ENCODE peak calls at places on chromosome 6, in seven cellular contexts. One of them, this sample, is unnamed. For H3K4me1, the result is how much of the 10 kb centered on the place peaks cover.

GRCh38 chr6:124743420-124743819 is 218.8 kb upstream of the RNF217 start:
- DNase-seq in cardiac muscle cell: no peak
- DNase-seq in adrenal gland: no peak
- DNase-seq in mesendoderm: no peak
- DNase-seq in neural progenitor cell: no peak
- DNase-seq in CD8-positive, alpha-beta memory T cell: no peak
- DNase-seq in A549: no peak
- DNase-seq in this sample: no peak

GRCh38 chr6:21742238-21742660 is 148.7 kb downstream of the SOX4 start:
- DNase-seq in mesendoderm: peak
- DNase-seq in cardiac muscle cell: peak
- DNase-seq in CD8-positive, alpha-beta memory T cell: no peak
- DNase-seq in A549: peak
- DNase-seq in adrenal gland: no peak
- DNase-seq in neural progenitor cell: no peak
- DNase-seq in this sample: peak

GRCh38 chr6:108203189-108204119 is 37.6 kb downstream of the NR2E1 start:
- DNase-seq in adrenal gland: no peak
- DNase-seq in CD8-positive, alpha-beta memory T cell: no peak
- DNase-seq in A549: no peak
- DNase-seq in cardiac muscle cell: no peak
- DNase-seq in neural progenitor cell: peak
- DNase-seq in mesendoderm: peak
- DNase-seq in this sample: no peak

GRCh38 chr6:150753404-150754184 is 111.9 kb upstream of the MTHFD1L start:
- DNase-seq in adrenal gland: no peak
- DNase-seq in CD8-positive, alpha-beta memory T cell: no peak
- DNase-seq in cardiac muscle cell: no peak
- DNase-seq in A549: no peak
- DNase-seq in mesendoderm: peak
- DNase-seq in neural progenitor cell: peak
- DNase-seq in this sample: peak

GRCh38 chr6:73739097-73739496 is 43.1 kb downstream of the CD109 start:
- DNase-seq in cardiac muscle cell: peak
- DNase-seq in neural progenitor cell: peak
- DNase-seq in A549: peak
- DNase-seq in adrenal gland: no peak
- DNase-seq in mesendoderm: peak
- DNase-seq in CD8-positive, alpha-beta memory T cell: peak
- DNase-seq in this sample: peak

GRCh38 chr6:42958125-42958524 is 2.4 kb upstream of the GNMT start:
- DNase-seq in neural progenitor cell: no peak
- DNase-seq in CD8-positive, alpha-beta memory T cell: no peak
- DNase-seq in cardiac muscle cell: peak
- DNase-seq in adrenal gland: no peak
- DNase-seq in mesendoderm: no peak
- DNase-seq in A549: no peak
- DNase-seq in this sample: no peak

GRCh38 chr6:169959129-169960002 is 207.9 kb downstream of the ERMARD start:
- DNase-seq in neural progenitor cell: no peak
- DNase-seq in mesendoderm: no peak
- DNase-seq in adrenal gland: peak
- DNase-seq in A549: no peak
- DNase-seq in CD8-positive, alpha-beta memory T cell: peak
- DNase-seq in cardiac muscle cell: no peak
- DNase-seq in this sample: peak

GRCh38 chr6:47476794-47477496 is 644 bp upstream of the CD2AP start:
- DNase-seq in cardiac muscle cell: no peak
- DNase-seq in neural progenitor cell: no peak
- DNase-seq in CD8-positive, alpha-beta memory T cell: no peak
- DNase-seq in A549: no peak
- DNase-seq in mesendoderm: no peak
- DNase-seq in adrenal gland: no peak
- DNase-seq in this sample: no peak

DNA sequence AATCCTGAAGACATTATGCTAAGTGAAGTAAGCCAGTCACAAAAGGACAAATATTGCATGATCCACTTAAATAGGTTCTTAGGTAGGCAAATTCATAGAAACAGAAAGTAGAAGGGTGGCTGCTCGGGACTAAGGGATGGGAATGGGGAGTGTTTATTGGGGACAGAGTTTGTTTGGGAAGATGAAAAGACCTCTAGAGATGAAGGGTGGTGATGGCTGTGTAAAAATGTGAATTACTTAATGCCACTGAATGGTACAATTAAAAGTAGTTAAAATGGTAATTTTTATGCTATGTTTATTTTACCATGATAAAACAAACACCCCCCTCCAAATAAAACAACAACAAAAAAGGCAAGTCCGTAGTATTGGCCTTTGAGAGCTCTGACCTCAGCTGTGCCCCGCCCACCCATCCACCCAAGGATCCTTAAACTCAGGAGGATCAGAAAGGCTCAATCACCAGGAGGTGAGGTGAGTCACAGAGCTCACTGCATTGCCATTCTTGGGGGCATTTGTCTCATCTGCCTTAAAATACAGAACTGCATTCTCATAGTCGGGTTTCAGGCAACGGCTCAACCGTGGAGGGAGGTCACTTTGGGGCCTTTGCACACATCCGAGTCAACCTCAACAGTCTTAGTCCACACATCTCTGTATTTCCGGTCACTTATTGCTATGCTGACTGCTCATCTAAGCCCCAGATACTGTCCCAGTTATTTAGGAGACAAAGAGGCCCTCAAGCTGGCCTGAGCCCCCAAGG is 96.7 kb downstream of the SLC22A23 start:
- DNase-seq in adrenal gland: no peak
- DNase-seq in CD8-positive, alpha-beta memory T cell: no peak
- DNase-seq in A549: peak
- DNase-seq in cardiac muscle cell: no peak
- DNase-seq in neural progenitor cell: no peak
- DNase-seq in mesendoderm: no peak
- DNase-seq in this sample: no peak
- H3K4me1 ChIP-seq in adrenal gland: under half
- H3K4me1 ChIP-seq in CD8-positive, alpha-beta memory T cell: under half
- H3K4me1 ChIP-seq in A549: half or more
- H3K4me1 ChIP-seq in cardiac muscle cell: under half
- H3K4me1 ChIP-seq in neural progenitor cell: under half
- H3K4me1 ChIP-seq in mesendoderm: under half
- H3K4me1 ChIP-seq in this sample: under half

DNA sequence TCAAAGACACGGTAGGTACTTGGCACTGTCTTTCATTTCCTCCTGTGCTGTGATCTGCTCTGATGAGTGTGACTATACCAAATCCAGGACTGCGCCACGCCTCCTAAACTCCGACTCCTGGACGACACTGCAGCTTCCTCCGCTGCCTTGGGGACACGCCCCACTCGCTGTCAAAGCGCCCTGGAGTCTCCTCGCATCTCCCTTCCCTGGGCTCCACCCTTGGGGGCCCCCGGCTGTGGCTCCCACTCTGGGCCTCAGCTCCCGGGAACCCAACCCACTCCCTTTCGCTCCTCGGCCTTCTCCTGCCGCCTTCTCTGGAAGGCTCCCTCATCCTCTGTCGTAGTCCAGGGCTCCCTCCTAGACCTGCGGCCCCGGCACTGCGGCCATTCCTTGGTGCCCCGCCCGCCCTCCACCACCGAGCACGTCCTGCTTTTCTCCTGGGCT is 61.2 kb downstream of the RSPH3 start:
- DNase-seq in cardiac muscle cell: peak
- DNase-seq in neural progenitor cell: peak
- DNase-seq in mesendoderm: peak
- DNase-seq in adrenal gland: no peak
- DNase-seq in A549: peak
- DNase-seq in CD8-positive, alpha-beta memory T cell: no peak
- DNase-seq in this sample: no peak
- H3K4me3 ChIP-seq in cardiac muscle cell: no peak
- H3K4me3 ChIP-seq in neural progenitor cell: peak
- H3K4me3 ChIP-seq in mesendoderm: no peak
- H3K4me3 ChIP-seq in adrenal gland: no peak
- H3K4me3 ChIP-seq in A549: peak
- H3K4me3 ChIP-seq in CD8-positive, alpha-beta memory T cell: no peak
- H3K4me3 ChIP-seq in this sample: no peak

GRCh38 chr6:25028346-25028745 is 92.6 kb upstream of the RIPOR2 start:
- DNase-seq in cardiac muscle cell: no peak
- DNase-seq in neural progenitor cell: no peak
- DNase-seq in adrenal gland: no peak
- DNase-seq in mesendoderm: no peak
- DNase-seq in A549: no peak
- DNase-seq in CD8-positive, alpha-beta memory T cell: no peak
- DNase-seq in this sample: no peak
- H3K4me1 ChIP-seq in cardiac muscle cell: under half
- H3K4me1 ChIP-seq in neural progenitor cell: under half
- H3K4me1 ChIP-seq in adrenal gland: under half
- H3K4me1 ChIP-seq in mesendoderm: under half
- H3K4me1 ChIP-seq in A549: under half
- H3K4me1 ChIP-seq in CD8-positive, alpha-beta memory T cell: under half
- H3K4me1 ChIP-seq in this sample: under half

GRCh38 chr6:18122128-18123093 is at the start of gene NHLRC1:
- DNase-seq in mesendoderm: peak
- DNase-seq in neural progenitor cell: peak
- DNase-seq in cardiac muscle cell: peak
- DNase-seq in A549: peak
- DNase-seq in CD8-positive, alpha-beta memory T cell: peak
- DNase-seq in adrenal gland: peak
- DNase-seq in this sample: no peak
- H3K4me3 ChIP-seq in mesendoderm: peak
- H3K4me3 ChIP-seq in neural progenitor cell: peak
- H3K4me3 ChIP-seq in cardiac muscle cell: peak
- H3K4me3 ChIP-seq in A549: peak
- H3K4me3 ChIP-seq in CD8-positive, alpha-beta memory T cell: peak
- H3K4me3 ChIP-seq in adrenal gland: no peak
- H3K4me3 ChIP-seq in this sample: no peak

DNA sequence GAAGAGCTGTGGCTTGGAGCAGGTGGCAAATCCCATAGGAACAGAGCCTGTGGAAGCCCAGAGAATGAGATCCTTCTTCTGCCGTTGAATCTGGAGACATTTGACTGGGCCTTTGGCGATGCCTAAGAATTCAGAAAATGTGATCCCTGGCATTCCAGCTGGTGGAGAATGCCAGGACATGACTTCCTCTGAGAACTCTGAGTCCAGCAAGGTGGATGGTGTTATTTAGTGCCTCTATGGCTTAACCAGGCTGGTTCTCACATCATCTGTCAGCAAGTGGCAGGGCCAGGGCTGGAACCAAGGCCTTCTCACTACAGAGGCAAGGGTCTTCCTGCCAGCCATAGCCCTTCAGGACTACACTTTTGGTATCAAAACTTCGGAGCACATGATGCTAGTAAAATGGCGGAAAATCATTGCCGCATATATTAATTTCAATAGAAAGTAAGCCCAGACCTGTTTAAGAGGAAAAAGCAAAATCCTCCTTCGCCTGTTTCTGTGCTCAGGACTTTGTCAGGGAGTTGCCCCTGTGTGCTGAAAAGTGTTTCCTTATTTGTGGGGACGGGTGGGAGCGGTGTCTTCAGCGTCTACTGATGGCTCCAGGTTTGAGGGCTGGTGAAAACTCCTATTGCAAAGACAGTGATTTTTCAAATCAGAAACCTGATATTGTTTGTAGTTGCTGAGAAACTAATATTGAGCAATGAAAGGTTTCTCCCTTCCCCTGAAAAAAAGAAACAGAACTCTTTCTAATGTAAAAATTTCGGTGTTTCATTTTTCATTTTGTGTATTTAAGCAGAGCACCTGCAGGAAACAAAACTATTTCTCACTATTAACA is 23.9 kb downstream of the DUSP22 start:
- DNase-seq in A549: no peak
- DNase-seq in CD8-positive, alpha-beta memory T cell: no peak
- DNase-seq in neural progenitor cell: no peak
- DNase-seq in mesendoderm: peak
- DNase-seq in adrenal gland: no peak
- DNase-seq in cardiac muscle cell: no peak
- DNase-seq in this sample: no peak
- H3K4me1 ChIP-seq in A549: under half
- H3K4me1 ChIP-seq in CD8-positive, alpha-beta memory T cell: under half
- H3K4me1 ChIP-seq in neural progenitor cell: under half
- H3K4me1 ChIP-seq in mesendoderm: under half
- H3K4me1 ChIP-seq in adrenal gland: under half
- H3K4me1 ChIP-seq in cardiac muscle cell: under half
- H3K4me1 ChIP-seq in this sample: under half

GRCh38 chr6:163893609-163894189 is 479.2 kb downstream of the QKI start:
- DNase-seq in CD8-positive, alpha-beta memory T cell: no peak
- DNase-seq in cardiac muscle cell: no peak
- DNase-seq in adrenal gland: no peak
- DNase-seq in neural progenitor cell: no peak
- DNase-seq in A549: no peak
- DNase-seq in mesendoderm: no peak
- DNase-seq in this sample: no peak
- H3K4me3 ChIP-seq in CD8-positive, alpha-beta memory T cell: no peak
- H3K4me3 ChIP-seq in cardiac muscle cell: no peak
- H3K4me3 ChIP-seq in adrenal gland: no peak
- H3K4me3 ChIP-seq in neural progenitor cell: no peak
- H3K4me3 ChIP-seq in A549: no peak
- H3K4me3 ChIP-seq in mesendoderm: no peak
- H3K4me3 ChIP-seq in this sample: no peak

DNA sequence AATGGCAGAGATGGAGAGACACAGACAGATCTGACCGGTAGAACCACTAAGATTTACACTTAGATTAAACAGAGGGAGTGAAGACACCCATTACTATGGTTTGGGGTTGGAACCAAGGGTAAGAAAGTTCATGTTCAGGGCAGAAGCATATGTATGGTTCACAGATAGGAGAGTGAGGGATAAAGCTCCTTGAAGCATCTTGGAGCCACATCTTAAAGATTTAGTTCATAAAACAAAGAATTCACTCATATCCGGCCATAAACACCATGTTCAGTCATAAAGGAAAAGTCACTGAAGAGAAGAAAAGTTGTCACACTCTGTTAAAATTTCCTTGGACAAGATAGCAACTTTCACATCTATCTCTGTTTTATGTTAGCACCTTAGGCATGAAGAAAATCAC is 18.0 kb downstream of the STX7 start:
- DNase-seq in adrenal gland: no peak
- DNase-seq in A549: no peak
- DNase-seq in neural progenitor cell: no peak
- DNase-seq in CD8-positive, alpha-beta memory T cell: no peak
- DNase-seq in cardiac muscle cell: no peak
- DNase-seq in mesendoderm: no peak
- DNase-seq in this sample: no peak
- H3K4me1 ChIP-seq in adrenal gland: under half
- H3K4me1 ChIP-seq in A549: under half
- H3K4me1 ChIP-seq in neural progenitor cell: under half
- H3K4me1 ChIP-seq in CD8-positive, alpha-beta memory T cell: under half
- H3K4me1 ChIP-seq in cardiac muscle cell: under half
- H3K4me1 ChIP-seq in mesendoderm: under half
- H3K4me1 ChIP-seq in this sample: under half